ENCODE peak calls at places on chromosomes 16 and 17, in nine cellular contexts. N, B, P, K, A, Z, T, G and F are unnamed samples.

GRCh38 chr17:58303981-58304734 is 23.4 kb upstream of the MPO start:
- DNase-seq in K (no peak), G (peak; percentile 93), B (no peak), A (no peak), Z (peak; percentile 93), T (peak; percentile 8), N (no peak), P (peak; percentile 67), F (peak; percentile 56)

GRCh38 chr16:3945751-3946603 is 65.5 kb upstream of the CREBBP start:
- DNase-seq in N (no peak), G (no peak), B (no peak), K (no peak), Z (peak; percentile 60), A (no peak), T (no peak), P (no peak), F (no peak)

GRCh38 chr17:44191941-44192496 is 5.2 kb downstream of the TMUB2 start:
- DNase-seq in P (no peak), T (no peak), Z (no peak), A (no peak), K (no peak), G (no peak), B (no peak), N (no peak), F (no peak)

GRCh38 chr17:42617956-42618431 is 8.5 kb downstream of the TUBG1 start:
- DNase-seq in Z (no peak), P (no peak), N (no peak), G (peak; percentile 42), A (no peak), T (no peak), B (no peak), K (no peak), F (no peak)

GRCh38 chr17:6539871-6540270 is 16.5 kb downstream of the PITPNM3 start:
- DNase-seq in Z (no peak), K (no peak), P (no peak), G (no peak), B (no peak), N (no peak), T (no peak), A (peak; percentile 39), F (no peak)

GRCh38 chr17:71494456-71494855 is 626.4 kb upstream of the SOX9 start:
- DNase-seq in A (no peak), T (no peak), P (no peak), G (no peak), B (no peak), K (no peak), Z (no peak), N (no peak), F (no peak)

GRCh38 chr17:74715144-74715543 is 2.4 kb upstream of the CD300LF start:
- DNase-seq in Z (no peak), G (no peak), P (no peak), K (no peak), T (no peak), N (no peak), A (no peak), B (no peak), F (no peak)

GRCh38 chr16:76946879-76947278 is 244.1 kb upstream of the MON1B start:
- DNase-seq in B (no peak), N (no peak), G (peak; percentile 41), K (no peak), T (no peak), P (no peak), Z (peak; percentile 84), A (no peak), F (no peak)

GRCh38 chr17:10156579-10157488 is 41.6 kb downstream of the GAS7 start:
- DNase-seq in A (peak; percentile 84), B (peak; percentile 20), T (no peak), P (no peak), N (no peak), G (no peak), Z (no peak), K (peak; percentile 26), F (peak; percentile 52)

GRCh38 chr16:56401482-56401881 is 23.9 kb downstream of the AMFR start:
- DNase-seq in Z (peak; percentile 48), P (peak; percentile 22), T (no peak), B (no peak), A (no peak), G (peak; percentile 52), N (no peak), K (no peak), F (no peak)

GRCh38 chr16:70430667-70431536 is 8.0 kb downstream of the ST3GAL2 start:
- DNase-seq in T (no peak), N (no peak), B (no peak), G (no peak), Z (no peak), P (no peak), K (no peak), A (no peak), F (no peak)

GRCh38 chr17:27284811-27285415 is 9.0 kb upstream of the WSB1 start:
- DNase-seq in B (no peak), T (no peak), K (no peak), P (no peak), A (no peak), Z (no peak), G (no peak), N (no peak), F (no peak)

GRCh38 chr17:27280527-27280926 is 13.4 kb upstream of the WSB1 start:
- DNase-seq in B (no peak), Z (no peak), T (no peak), A (no peak), N (no peak), G (no peak), P (no peak), K (no peak), F (no peak)

GRCh38 chr17:27281438-27281837 is 12.5 kb upstream of the WSB1 start:
- DNase-seq in T (no peak), K (no peak), P (no peak), Z (no peak), N (no peak), A (no peak), G (no peak), B (no peak), F (no peak)

GRCh38 chr17:27283057-27283456 is 10.9 kb upstream of the WSB1 start:
- DNase-seq in N (no peak), B (no peak), T (no peak), Z (no peak), K (no peak), P (no peak), G (no peak), A (no peak), F (no peak)

GRCh38 chr17:27282054-27282501 is 11.8 kb upstream of the WSB1 start:
- DNase-seq in P (no peak), Z (no peak), N (peak; percentile 54), G (no peak), T (no peak), A (no peak), K (no peak), B (no peak), F (no peak)
- H3K27ac ChIP-seq in P (no peak overlapping the region), Z (no peak overlapping the region), N (no peak overlapping the region), G (no peak overlapping the region), T (no peak overlapping the region), A (no peak overlapping the region), K (no peak overlapping the region), B (peak overlapping the region; percentile 8), F (no peak overlapping the region)

DNA sequence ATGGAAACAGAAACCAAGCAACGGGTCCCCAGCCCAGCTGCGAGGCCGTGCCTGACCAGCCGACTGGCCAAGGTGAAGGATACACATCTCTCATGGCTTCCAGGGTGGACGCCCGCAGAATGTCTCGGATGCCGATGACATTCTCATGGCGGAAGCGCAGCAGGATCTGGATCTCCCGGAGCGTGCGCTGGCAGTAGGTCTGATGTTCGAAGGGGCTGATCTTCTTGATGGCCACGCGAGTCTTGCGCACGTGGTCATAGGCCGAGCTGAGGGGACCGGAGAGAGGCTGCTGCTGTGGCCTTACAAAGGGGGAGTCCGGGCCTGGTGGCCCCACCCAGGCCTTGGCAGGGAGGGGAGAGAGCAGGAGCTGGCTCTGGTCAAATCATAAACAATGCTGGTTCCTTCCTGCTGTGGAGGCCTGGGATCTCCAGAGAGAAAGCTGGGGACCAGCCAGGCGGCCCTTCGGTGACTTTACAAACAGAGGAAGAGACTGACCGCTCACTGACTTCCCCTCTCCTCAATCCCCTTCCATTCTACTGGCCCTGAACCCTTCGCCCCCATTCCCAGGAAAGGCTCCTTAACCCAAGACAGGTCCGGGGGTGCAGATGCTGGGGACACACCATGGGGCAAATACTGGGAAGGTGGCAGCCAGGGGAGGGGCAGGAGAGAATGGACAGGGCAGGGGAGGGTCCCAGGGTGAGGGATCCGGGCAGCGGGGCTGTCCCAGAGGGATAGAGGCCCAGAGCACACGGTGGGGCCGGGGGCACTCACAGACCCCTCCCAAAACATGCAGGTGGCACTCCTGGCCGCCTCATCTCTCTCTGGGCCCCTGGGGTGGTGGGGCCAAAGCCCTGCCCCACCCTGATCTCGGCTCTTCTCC is 1.0 kb downstream of the MAPK3 start:
- DNase-seq in B (peak; percentile 82), P (no peak), N (peak; percentile 60), Z (no peak), G (peak; percentile 43), A (peak; percentile 90), T (no peak), K (peak; percentile 62), F (peak; percentile 86)
- H3K27ac ChIP-seq in B (peak overlapping the region; percentile 97), P (no peak overlapping the region), N (peak overlapping the region; percentile 95), Z (peak overlapping the region; percentile 94), G (peak overlapping the region; percentile 54), A (peak overlapping the region; percentile 95), T (peak overlapping the region; percentile 72), K (peak overlapping the region; percentile 94), F (peak overlapping the region; percentile 92)

DNA sequence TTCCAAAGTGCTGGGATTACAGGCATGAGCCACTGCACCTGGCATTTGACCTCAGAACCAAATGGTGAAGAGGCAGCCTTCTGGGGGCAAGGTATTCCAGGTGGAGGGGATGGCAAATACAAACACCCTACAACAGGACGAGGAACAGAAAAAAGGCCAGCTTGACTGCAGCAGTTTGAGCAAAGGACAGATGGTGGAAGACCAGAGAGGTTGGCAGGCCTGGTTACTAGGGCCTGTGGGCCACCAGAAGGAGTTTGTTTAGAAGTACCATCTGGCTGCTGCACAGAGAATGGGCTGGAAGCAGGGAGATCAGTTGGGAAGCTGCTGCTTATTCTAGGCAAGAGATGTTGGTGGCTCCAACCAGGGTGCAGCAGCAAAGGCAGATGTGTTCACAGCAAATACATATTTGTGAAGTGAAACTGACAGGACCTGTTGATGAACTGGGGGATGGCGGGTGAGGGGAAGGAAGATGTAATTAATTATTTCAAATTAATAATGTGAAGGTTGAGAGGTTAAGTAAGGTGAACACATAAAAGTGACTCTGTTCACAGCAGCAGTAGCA is 2.8 kb upstream of the YPEL2 start:
- DNase-seq in G (no peak), K (no peak), T (no peak), B (no peak), N (no peak), Z (no peak), P (no peak), A (no peak), F (no peak)
- H3K27ac ChIP-seq in G (no peak overlapping the region), K (peak overlapping the region; percentile 99), T (no peak overlapping the region), B (peak overlapping the region; percentile 97), N (peak overlapping the region; percentile 97), Z (peak overlapping the region; percentile 87), P (peak overlapping the region; percentile 94), A (peak overlapping the region; percentile 34), F (peak overlapping the region; percentile 99)

DNA sequence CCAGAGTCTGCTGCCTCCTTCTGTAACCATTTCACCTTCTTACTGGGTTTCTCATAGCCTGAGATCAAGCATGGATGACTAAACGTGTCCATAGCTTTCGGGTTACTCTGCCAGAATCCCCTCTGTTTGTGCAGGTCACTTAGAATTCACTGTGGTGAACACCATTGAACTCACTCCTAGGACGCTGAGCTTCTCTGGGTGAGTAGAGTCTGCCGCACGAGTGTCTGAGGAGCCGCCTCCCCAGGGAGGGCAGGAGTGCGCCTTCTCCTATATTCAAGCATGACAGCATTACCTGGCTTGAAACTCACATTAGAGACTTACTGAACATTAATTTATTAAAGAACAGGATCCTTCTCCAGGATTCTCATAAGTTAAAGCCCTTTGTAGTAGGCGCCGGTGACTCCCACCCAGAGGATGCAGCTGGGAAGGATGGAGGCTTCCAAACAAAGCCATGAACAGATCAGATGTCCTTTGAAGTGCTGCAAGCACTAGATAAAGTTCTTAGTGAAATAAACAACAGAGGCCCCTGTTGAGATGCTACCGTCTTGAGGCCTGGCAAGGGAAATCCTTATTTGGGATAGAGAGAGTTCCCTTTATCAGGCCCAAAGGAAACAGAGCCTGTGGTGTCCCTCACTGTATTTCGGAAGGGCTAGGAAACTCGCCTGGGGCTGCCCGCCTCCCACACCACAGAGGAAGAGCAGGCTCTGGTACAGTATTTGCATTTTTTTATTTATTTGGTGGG is 144.5 kb upstream of the PLCG2 start:
- DNase-seq in K (no peak), T (no peak), N (peak; percentile 43), P (peak; percentile 81), Z (no peak), A (no peak), B (no peak), G (no peak), F (no peak)
- H3K27ac ChIP-seq in K (no peak overlapping the region), T (no peak overlapping the region), N (peak overlapping the region; percentile 49), P (peak overlapping the region; percentile 79), Z (peak overlapping the region; percentile 88), A (no peak overlapping the region), B (no peak overlapping the region), G (no peak overlapping the region), F (no peak overlapping the region)